ENCODE peak calls at places on chromosome X, in seven cellular contexts. W is right lobe of liver, K is heart left ventricle, L is HepG2, R is uterus, F is HCT116, Z is esophagus squamous epithelium. Q is an unnamed sample.

GRCh38 chrX:130874751-130875150 is 28.3 kb downstream of the ENOX2 start:
- DNase-seq in W (no peak), K (no peak), L (no peak), R (no peak), F (no peak), Z (no peak), Q (no peak)

GRCh38 chrX:49862093-49862492 is 17.2 kb upstream of the USP27X start:
- DNase-seq in W (no peak), K (no peak), L (peak; percentile 59), R (no peak), F (no peak), Z (no peak), Q (no peak)

GRCh38 chrX:11766487-11766886 is 8.4 kb downstream of the MSL3 start:
- DNase-seq in W (no peak), K (no peak), L (no peak), R (no peak), F (no peak), Z (no peak), Q (no peak)

GRCh38 chrX:34521563-34521962 is 135.5 kb downstream of the TMEM47 start:
- DNase-seq in W (no peak), K (no peak), L (no peak), R (no peak), F (no peak), Z (no peak), Q (no peak)

GRCh38 chrX:106933538-106933961 is 13.3 kb downstream of the CLDN2 start:
- DNase-seq in W (no peak), K (no peak), L (peak; percentile 89), R (no peak), F (no peak), Z (no peak), Q (no peak)

GRCh38 chrX:83819304-83819703 is 41.6 kb upstream of the CYLC1 start:
- DNase-seq in W (no peak), K (no peak), L (no peak), R (no peak), F (no peak), Z (no peak), Q (peak; percentile 4)

GRCh38 chrX:40015693-40016092 is 82.1 kb downstream of the BCOR start:
- DNase-seq in W (no peak), K (no peak), L (no peak), R (no peak), F (no peak), Z (no peak), Q (no peak)

GRCh38 chrX:32408389-32408788 is 803.0 kb downstream of the DMD start:
- DNase-seq in W (no peak), K (no peak), L (no peak), R (no peak), F (no peak), Z (no peak), Q (no peak)

GRCh38 chrX:25144043-25144940 is 128.5 kb upstream of the ARX start:
- DNase-seq in W (no peak), K (peak; percentile 14), L (peak; percentile 10), R (peak; percentile 35), F (peak; percentile 26), Z (no peak), Q (no peak)

GRCh38 chrX:40179333-40179732 is 81.6 kb upstream of the BCOR start:
- DNase-seq in W (no peak), K (peak; percentile 30), L (no peak), R (no peak), F (no peak), Z (no peak), Q (no peak)

GRCh38 chrX:106862972-106863688 is 40.0 kb downstream of the RIPPLY1 start:
- DNase-seq in W (no peak), K (no peak), L (peak; percentile 3), R (no peak), F (peak; percentile 1), Z (no peak), Q (peak; percentile 1)

GRCh38 chrX:119602701-119603255 is 3.4 kb downstream of the NKRF start:
- DNase-seq in W (no peak), K (no peak), L (no peak), R (no peak), F (no peak), Z (no peak), Q (no peak)

GRCh38 chrX:44071070-44071645 is 98.0 kb upstream of the NDP start:
- DNase-seq in W (no peak), K (no peak), L (no peak), R (no peak), F (no peak), Z (no peak), Q (no peak)

GRCh38 chrX:13485167-13485566 is 84.2 kb upstream of the EGFL6 start:
- DNase-seq in W (no peak), K (no peak), L (no peak), R (no peak), F (no peak), Z (no peak), Q (no peak)

GRCh38 chrX:143632625-143633387 is 3.1 kb downstream of the SLITRK4 start:
- DNase-seq in W (no peak), K (no peak), L (no peak), R (no peak), F (no peak), Z (no peak), Q (no peak)

GRCh38 chrX:35046646-35047231 is 104.1 kb downstream of the FAM47B start:
- DNase-seq in W (no peak), K (no peak), L (no peak), R (no peak), F (no peak), Z (no peak), Q (no peak)

GRCh38 chrX:49058794-49059193 is at the start of gene CCDC120:
- DNase-seq in W (no peak), K (no peak), L (no peak), R (no peak), F (no peak), Z (no peak), Q (no peak)

GRCh38 chrX:48972214-48973164 is 845 bp upstream of the KCND1 start:
- DNase-seq in W (peak; percentile 54), K (no peak), L (peak; percentile 16), R (peak; percentile 38), F (peak; percentile 10), Z (no peak), Q (no peak)

GRCh38 chrX:116292183-116292582 is 121.6 kb downstream of the AGTR2 start:
- DNase-seq in W (no peak), K (no peak), L (no peak), R (no peak), F (no peak), Z (no peak), Q (no peak)

GRCh38 chrX:149829751-149830191 is 48.0 kb downstream of the MAGEA9 start:
- DNase-seq in W (no peak), K (no peak), L (no peak), R (no peak), F (no peak), Z (no peak), Q (no peak)

GRCh38 chrX:23341452-23341851 is 6.8 kb downstream of the PTCHD1 start:
- DNase-seq in W (no peak), K (no peak), L (no peak), R (no peak), F (no peak), Z (no peak), Q (no peak)

GRCh38 chrX:39721570-39722279 is 376.0 kb downstream of the BCOR start:
- DNase-seq in W (no peak), K (no peak), L (no peak), R (no peak), F (no peak), Z (no peak), Q (no peak)

GRCh38 chrX:125298871-125299270 is 20.8 kb upstream of the TEX13C start:
- DNase-seq in W (no peak), K (no peak), L (no peak), R (no peak), F (no peak), Z (no peak), Q (no peak)

GRCh38 chrX:18937173-18937572 is 46.7 kb downstream of the PHKA2 start:
- DNase-seq in W (no peak), K (no peak), L (no peak), R (no peak), F (no peak), Z (no peak), Q (no peak)
- TF ChIP-seq POLR2A in W (no peak), K (no peak), L (no peak), R (no peak), F (no peak), Z (no peak), Q (no peak)

GRCh38 chrX:30275498-30275897 is 28.6 kb downstream of the MAGEB1 start:
- DNase-seq in W (no peak), K (no peak), L (no peak), R (no peak), F (peak; percentile 15), Z (no peak), Q (no peak)
- TF ChIP-seq POLR2A in W (no peak), K (no peak), L (no peak), R (no peak), F (no peak), Z (no peak), Q (no peak)

GRCh38 chrX:129769467-129770154 is 10.1 kb upstream of the SASH3 start:
- DNase-seq in W (peak; percentile 24), K (no peak), L (no peak), R (no peak), F (no peak), Z (peak; percentile 7), Q (no peak)

GRCh38 chrX:129771266-129771995 is 8.3 kb upstream of the SASH3 start:
- DNase-seq in W (peak; percentile 6), K (no peak), L (no peak), R (no peak), F (no peak), Z (no peak), Q (no peak)

GRCh38 chrX:129768586-129769466 is 10.9 kb upstream of the SASH3 start:
- DNase-seq in W (peak; percentile 20), K (no peak), L (peak; percentile 47), R (no peak), F (no peak), Z (no peak), Q (no peak)

GRCh38 chrX:129773649-129774458 is 5.9 kb upstream of the SASH3 start:
- DNase-seq in W (no peak), K (no peak), L (peak; percentile 80), R (no peak), F (no peak), Z (no peak), Q (no peak)

GRCh38 chrX:129772796-129773431 is 6.8 kb upstream of the SASH3 start:
- DNase-seq in W (peak; percentile 78), K (peak; percentile 56), L (no peak), R (no peak), F (no peak), Z (peak; percentile 26), Q (no peak)
- TF ChIP-seq POLR2A in W (no peak), K (no peak), L (no peak), R (no peak), F (no peak), Z (no peak), Q (no peak)

DNA sequence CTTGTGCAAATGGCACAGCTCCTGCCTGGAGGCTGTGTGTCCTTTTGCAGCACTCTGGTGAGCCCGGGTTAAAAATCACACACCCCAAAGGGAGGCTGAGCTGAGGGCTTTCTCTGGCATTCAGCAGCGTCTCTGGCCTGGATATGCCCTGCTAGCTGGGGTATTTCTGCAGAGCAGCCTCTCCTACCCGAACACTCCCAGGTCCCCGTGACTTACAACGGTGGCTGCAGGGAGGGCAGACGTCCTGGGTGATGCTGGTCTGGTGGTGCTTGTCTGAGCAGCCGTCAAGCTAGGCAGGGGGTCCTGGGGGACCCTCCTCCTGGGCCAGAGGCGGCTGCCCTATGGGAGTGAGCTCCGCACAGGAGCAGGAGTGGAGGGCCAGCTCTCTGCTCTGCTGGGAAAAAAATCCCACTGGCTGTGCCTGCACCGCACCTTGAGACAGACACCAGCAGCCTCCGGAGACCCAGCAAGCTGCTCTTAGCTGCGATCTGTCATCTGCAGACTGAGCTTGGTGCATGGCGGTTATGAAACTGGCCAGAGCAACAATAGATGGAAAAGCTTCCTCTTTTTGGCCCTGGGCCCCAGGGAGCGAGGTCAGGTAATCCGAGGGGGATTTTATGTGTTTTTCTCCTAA is 41.3 kb upstream of the ASMTL start:
- DNase-seq in W (peak; percentile 53), K (no peak), L (no peak), R (no peak), F (no peak), Z (no peak), Q (no peak)
- TF ChIP-seq POLR2A in W (no peak), K (no peak), L (no peak), R (no peak), F (no peak), Z (no peak), Q (no peak)

Q was measured in H54.